ENCODE peak calls at places on chromosomes 13 and 19, in nine cellular contexts. G, J, B, E, W, M, Z, T and P are unnamed samples.

GRCh38 chr13:96900992-96901391 is 93.3 kb downstream of the OXGR1 start:
- DNase-seq in W (no peak), Z (no peak), J (no peak), B (no peak), G (no peak), T (no peak), M (no peak), E (no peak), P (no peak)

GRCh38 chr19:2532252-2533071 is 56.5 kb downstream of the GADD45B start:
- DNase-seq in B (no peak), Z (no peak), W (no peak), M (no peak), T (peak), J (no peak), G (no peak), E (no peak), P (no peak)

GRCh38 chr13:57925250-57925649 is 293.7 kb downstream of the PCDH17 start:
- DNase-seq in G (no peak), W (no peak), Z (no peak), T (no peak), E (no peak), J (no peak), M (no peak), B (no peak), P (no peak)

GRCh38 chr19:920051-920857 is 3.1 kb downstream of the KISS1R start:
- DNase-seq in E (no peak), T (no peak), W (no peak), J (no peak), B (peak), Z (no peak), M (no peak), G (no peak), P (peak)

GRCh38 chr19:50417850-50418185 is 920 bp upstream of the SPIB start:
- DNase-seq in Z (no peak), B (no peak), J (no peak), M (no peak), W (no peak), G (no peak), T (no peak), E (no peak), P (no peak)

GRCh38 chr13:79631260-79631659 is 150.3 kb downstream of the NDFIP2 start:
- DNase-seq in E (no peak), W (no peak), B (no peak), T (peak), M (no peak), Z (no peak), G (no peak), J (no peak), P (no peak)

GRCh38 chr13:111325146-111325890 is 4.9 kb downstream of the TEX29 start:
- DNase-seq in W (no peak), J (no peak), T (no peak), E (peak), M (no peak), B (peak), G (no peak), Z (no peak), P (peak)

GRCh38 chr13:99190147-99190985 is 10.3 kb upstream of the UBAC2 start:
- DNase-seq in T (no peak), J (no peak), B (no peak), Z (no peak), M (peak), W (no peak), E (no peak), G (no peak), P (no peak)

GRCh38 chr13:51269039-51269438 is 46.8 kb downstream of the FAM124A start:
- DNase-seq in J (no peak), M (no peak), G (no peak), E (no peak), W (no peak), T (peak), B (no peak), Z (no peak), P (no peak)

GRCh38 chr13:74871671-74872070 is 610.3 kb downstream of the TBC1D4 start:
- DNase-seq in E (no peak), M (no peak), G (no peak), Z (no peak), T (no peak), J (no peak), W (no peak), B (no peak), P (no peak)

GRCh38 chr13:37457594-37457993 is 141.0 kb downstream of the POSTN start:
- DNase-seq in G (no peak), T (peak), B (no peak), E (no peak), J (no peak), W (no peak), Z (no peak), M (no peak), P (no peak)

GRCh38 chr19:41402010-41402409 is 4.4 kb downstream of the BCKDHA start:
- DNase-seq in G (no peak), E (no peak), M (no peak), B (no peak), Z (no peak), T (no peak), W (no peak), J (no peak), P (no peak)

GRCh38 chr13:62482351-62482750 is 1066.7 kb upstream of the PCDH20 start:
- DNase-seq in M (no peak), Z (no peak), E (no peak), J (no peak), W (no peak), T (no peak), B (no peak), G (no peak), P (no peak)

GRCh38 chr19:35495107-35496064 is 5.1 kb upstream of the KRTDAP start:
- DNase-seq in B (peak), Z (peak), E (peak), T (peak), J (peak), G (no peak), W (peak), M (peak), P (peak)

GRCh38 chr13:23963947-23964346 is 66.6 kb upstream of the C1QTNF9B start:
- DNase-seq in M (no peak), T (peak), E (no peak), Z (no peak), J (no peak), B (no peak), W (no peak), G (no peak), P (no peak)

GRCh38 chr13:112434032-112434431 is 57.9 kb downstream of the SPACA7 start:
- DNase-seq in E (peak), M (no peak), B (no peak), G (no peak), J (no peak), W (no peak), Z (no peak), T (no peak), P (peak)

GRCh38 chr13:27208514-27208913 is 36.9 kb upstream of the USP12 start:
- DNase-seq in J (no peak), T (no peak), E (no peak), G (no peak), B (no peak), M (no peak), W (no peak), Z (no peak), P (no peak)

GRCh38 chr19:29832801-29833200 is 21.0 kb downstream of the CCNE1 start:
- DNase-seq in Z (no peak), M (no peak), B (no peak), J (no peak), T (no peak), E (no peak), W (no peak), G (no peak), P (no peak)

GRCh38 chr13:44734204-44734707 is 158.1 kb upstream of the TSC22D1 start:
- DNase-seq in B (no peak), G (no peak), E (peak), T (peak), W (no peak), M (no peak), Z (peak), J (peak), P (no peak)

GRCh38 chr19:42831221-42832019 is 48.1 kb downstream of the PSG1 start:
- DNase-seq in T (no peak), W (no peak), E (no peak), Z (no peak), G (no peak), J (no peak), M (no peak), B (no peak), P (no peak)

GRCh38 chr19:42846597-42846996 is 32.9 kb downstream of the PSG1 start:
- DNase-seq in E (no peak), Z (no peak), T (peak), G (no peak), J (no peak), M (no peak), B (no peak), W (no peak), P (no peak)

GRCh38 chr19:34150558-34150957 is 21.7 kb upstream of the LSM14A start:
- DNase-seq in E (no peak), J (no peak), Z (no peak), W (no peak), T (no peak), G (no peak), B (no peak), M (no peak), P (no peak)

DNA sequence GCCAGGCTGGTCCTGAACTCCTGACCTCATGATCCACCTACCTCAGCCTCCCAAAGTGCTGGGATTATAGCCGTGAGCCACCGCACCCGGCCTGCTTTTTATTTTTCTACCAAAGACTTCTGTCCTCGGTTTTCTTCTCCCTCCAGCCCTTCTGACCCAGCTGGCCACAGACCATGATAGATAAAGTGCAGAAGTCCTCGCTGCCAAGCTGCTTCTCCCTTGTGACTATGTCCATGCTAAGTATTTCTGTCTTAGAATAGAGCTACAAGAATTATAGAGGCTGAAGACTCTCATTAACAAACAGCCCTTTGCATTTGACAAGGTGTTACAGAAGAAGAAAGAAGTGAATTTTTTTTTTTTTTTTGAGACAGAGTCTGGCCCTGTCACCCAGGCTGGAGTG is 15.4 kb upstream of the MAP3K10 start:
- DNase-seq in M (peak), G (no peak), W (no peak), B (no peak), Z (no peak), T (no peak), J (no peak), E (no peak), P (no peak)
- TF ChIP-seq POLR2A in M (no peak), G (no peak), W (no peak), B (no peak), Z (no peak), T (no peak), J (no peak), E (no peak), P (no peak)

GRCh38 chr19:46407891-46408426 is 5.4 kb downstream of the CCDC8 start:
- DNase-seq in G (no peak), T (no peak), E (no peak), W (no peak), Z (no peak), J (no peak), B (no peak), M (no peak), P (no peak)
- H3K4me3 ChIP-seq in G (no peak), T (no peak), E (no peak), W (no peak), Z (no peak), J (peak), B (no peak), M (no peak), P (no peak)

DNA sequence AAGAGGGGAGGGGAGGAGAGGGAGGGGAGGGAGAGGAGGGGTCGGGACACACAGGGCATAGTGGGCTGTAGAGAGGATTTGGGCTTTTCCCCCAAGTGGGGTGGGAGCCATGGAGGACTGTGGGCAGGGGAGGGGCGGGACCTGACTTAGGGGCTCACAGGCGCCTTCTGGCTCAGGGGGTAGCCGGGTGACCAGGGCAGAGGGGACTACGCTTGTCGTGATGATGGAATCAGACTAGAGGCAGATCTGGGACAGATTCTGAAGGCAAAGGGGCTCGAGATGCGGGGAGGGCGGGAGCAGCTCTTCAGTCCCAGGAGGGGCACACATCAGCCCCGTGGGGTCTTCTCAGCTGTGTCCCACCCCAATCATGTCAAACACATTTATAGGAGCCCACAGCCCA is 13.5 kb downstream of the NDUFA11 start:
- DNase-seq in B (no peak), M (no peak), G (no peak), E (no peak), W (no peak), T (no peak), Z (no peak), J (no peak), P (no peak)
- TF ChIP-seq POLR2A in B (no peak), M (no peak), G (no peak), E (no peak), W (no peak), T (no peak), Z (no peak), J (no peak), P (no peak)

DNA sequence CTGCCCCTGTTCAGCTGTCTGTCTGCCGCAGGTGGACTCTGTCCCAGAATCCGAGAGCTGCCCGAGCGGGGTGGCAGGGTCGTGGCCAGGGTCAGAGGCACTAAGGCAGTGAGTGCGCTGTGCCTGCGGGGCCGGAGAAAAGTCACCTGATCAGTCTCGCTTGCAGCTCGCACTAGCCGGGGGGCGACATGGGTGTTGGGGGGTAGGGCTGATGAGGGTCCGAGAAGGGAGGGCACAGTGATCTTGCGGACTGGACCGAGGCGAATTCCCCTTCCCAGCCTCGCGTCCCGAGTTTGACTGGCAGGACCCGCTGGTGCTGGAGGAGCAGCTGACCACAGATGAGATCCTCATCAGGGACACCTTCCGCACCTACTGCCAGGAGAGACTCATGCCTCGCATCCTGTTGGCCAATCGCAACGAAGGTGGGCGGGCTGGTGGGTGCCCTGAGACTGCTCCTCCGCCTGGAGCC is 627 bp downstream of the GCDH start:
- DNase-seq in W (no peak), E (no peak), B (no peak), J (no peak), Z (no peak), G (no peak), M (no peak), T (no peak), P (peak)
- H3K4me3 ChIP-seq in W (peak), E (peak), B (peak), J (peak), Z (peak), G (peak), M (peak), T (peak), P (peak)

DNA sequence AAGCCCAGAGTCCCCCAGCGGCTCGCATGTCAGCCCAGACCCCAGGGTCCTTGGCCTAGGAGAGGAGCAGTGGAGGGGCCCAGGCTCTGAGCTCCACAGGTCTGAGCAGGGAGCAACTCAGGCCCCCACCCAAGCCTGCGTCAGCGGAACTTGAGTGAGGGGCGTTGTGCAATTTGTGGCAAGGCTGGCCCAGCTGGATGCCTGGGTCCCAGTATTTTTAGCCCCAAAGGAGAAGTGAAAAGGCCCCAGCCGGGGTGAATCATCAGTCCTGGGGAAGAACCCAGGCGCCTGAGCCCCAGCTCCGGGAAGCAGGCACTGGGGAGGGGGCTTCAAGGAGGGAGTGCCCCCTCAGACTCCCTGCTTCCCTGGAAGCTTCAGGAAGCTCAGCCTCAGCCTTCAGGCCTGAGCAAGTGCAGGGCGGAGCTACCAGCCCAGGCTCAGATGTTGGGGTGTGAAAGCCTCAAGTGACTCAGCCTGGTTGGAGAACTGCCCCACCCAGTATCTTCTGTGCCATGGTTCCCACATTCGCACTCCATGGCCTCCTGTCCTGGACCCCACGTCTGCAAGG is 7.2 kb downstream of the MED29 start:
- DNase-seq in W (peak), M (peak), T (peak), Z (no peak), B (peak), E (peak), G (peak), J (peak), P (peak)
- TF ChIP-seq POLR2A in W (no peak), M (no peak), T (no peak), Z (no peak), B (peak), E (no peak), G (peak), J (no peak), P (no peak)